ENCODE peak calls at places on chromosomes 16 and 17, in eight cellular contexts. T, L, M, S, C, Y, K and B are unnamed samples.

GRCh38 chr16:87834668-87835473 is 34.4 kb downstream of the SLC7A5 start:
- DNase-seq in T (no peak), L (no peak), M (no peak), S (no peak), C (peak), Y (no peak), K (no peak), B (no peak)

GRCh38 chr17:29158515-29159275 is 21.5 kb downstream of the MYO18A start:
- DNase-seq in T (no peak), L (no peak), M (peak), S (no peak), C (peak), Y (no peak), K (peak), B (no peak)

GRCh38 chr17:80291691-80292487 is 31.2 kb downstream of the RNF213 start:
- DNase-seq in T (no peak), L (no peak), M (no peak), S (no peak), C (no peak), Y (no peak), K (no peak), B (no peak)

GRCh38 chr17:67221062-67221998 is 23.7 kb downstream of the HELZ start:
- DNase-seq in T (no peak), L (peak), M (no peak), S (peak), C (no peak), Y (peak), K (no peak), B (peak)

GRCh38 chr16:87515475-87516330 is 22.9 kb upstream of the ZCCHC14 start:
- DNase-seq in T (no peak), L (no peak), M (no peak), S (no peak), C (no peak), Y (no peak), K (no peak), B (peak)

GRCh38 chr16:75341934-75342811 is 90.7 kb upstream of the BCAR1 start:
- DNase-seq in T (no peak), L (no peak), M (peak), S (no peak), C (peak), Y (no peak), K (peak), B (no peak)

GRCh38 chr16:49529646-49530045 is 156.0 kb downstream of the C16orf78 start:
- DNase-seq in T (no peak), L (no peak), M (no peak), S (no peak), C (no peak), Y (no peak), K (no peak), B (no peak)

GRCh38 chr16:53523971-53524548 is 21.1 kb upstream of the AKTIP start:
- DNase-seq in T (no peak), L (no peak), M (no peak), S (no peak), C (no peak), Y (no peak), K (no peak), B (no peak)

GRCh38 chr16:56869513-56870270 is 4.7 kb downstream of the SLC12A3 start:
- DNase-seq in T (no peak), L (peak), M (no peak), S (no peak), C (peak), Y (peak), K (no peak), B (peak)

GRCh38 chr17:37391146-37391545 is 15.4 kb downstream of the C17orf78 start:
- DNase-seq in T (no peak), L (no peak), M (no peak), S (no peak), C (no peak), Y (no peak), K (no peak), B (no peak)

GRCh38 chr16:50802000-50802399 is 60.1 kb downstream of the CYLD start:
- DNase-seq in T (no peak), L (no peak), M (peak), S (no peak), C (no peak), Y (no peak), K (no peak), B (no peak)

GRCh38 chr17:68423251-68423650 is 34.0 kb downstream of the WIPI1 start:
- DNase-seq in T (no peak), L (no peak), M (no peak), S (no peak), C (no peak), Y (no peak), K (no peak), B (peak)

GRCh38 chr17:14011740-14012405 is 57.4 kb upstream of the COX10 start:
- DNase-seq in T (no peak), L (no peak), M (no peak), S (no peak), C (no peak), Y (no peak), K (no peak), B (no peak)

GRCh38 chr17:44307387-44308186 is 814 bp upstream of the RUNDC3A start:
- DNase-seq in T (peak), L (peak), M (no peak), S (no peak), C (peak), Y (no peak), K (no peak), B (peak)

GRCh38 chr17:59439261-59439660 is 107.8 kb downstream of the YPEL2 start:
- DNase-seq in T (no peak), L (peak), M (no peak), S (no peak), C (no peak), Y (no peak), K (no peak), B (no peak)

GRCh38 chr17:6574689-6575595 is 18.6 kb upstream of the PITPNM3 start:
- DNase-seq in T (no peak), L (no peak), M (no peak), S (peak), C (no peak), Y (no peak), K (no peak), B (peak)

GRCh38 chr16:11297492-11298142 is 16.5 kb upstream of the PRM1 start:
- DNase-seq in T (no peak), L (peak), M (peak), S (peak), C (peak), Y (peak), K (no peak), B (peak)

GRCh38 chr16:68086336-68086821 is 1.2 kb downstream of the NFATC3 start:
- DNase-seq in T (peak), L (peak), M (no peak), S (peak), C (no peak), Y (no peak), K (no peak), B (peak)

GRCh38 chr17:78697122-78697845 is 84.8 kb downstream of the CYTH1 start:
- DNase-seq in T (no peak), L (no peak), M (no peak), S (no peak), C (peak), Y (no peak), K (no peak), B (no peak)

GRCh38 chr17:27354491-27355081 is 60.7 kb downstream of the WSB1 start:
- DNase-seq in T (no peak), L (no peak), M (no peak), S (no peak), C (no peak), Y (no peak), K (peak), B (no peak)

GRCh38 chr16:54589326-54589725 is 302.7 kb upstream of the IRX3 start:
- DNase-seq in T (no peak), L (peak), M (no peak), S (no peak), C (no peak), Y (no peak), K (no peak), B (peak)

GRCh38 chr16:50666658-50667496 is 14.2 kb downstream of the SNX20 start:
- DNase-seq in T (no peak), L (peak), M (no peak), S (peak), C (no peak), Y (no peak), K (no peak), B (no peak)

GRCh38 chr17:57868007-57868774 is 18.3 kb upstream of the MRPS23 start:
- DNase-seq in T (no peak), L (peak), M (peak), S (no peak), C (peak), Y (no peak), K (peak), B (peak)

GRCh38 chr17:73459980-73460379 is 148.2 kb upstream of the CDC42EP4 start:
- DNase-seq in T (no peak), L (no peak), M (no peak), S (no peak), C (no peak), Y (no peak), K (no peak), B (no peak)

GRCh38 chr17:57521606-57522435 is 223.3 kb downstream of the CCDC182 start:
- DNase-seq in T (no peak), L (no peak), M (no peak), S (no peak), C (peak), Y (no peak), K (peak), B (no peak)

GRCh38 chr16:88405325-88406060 is 22.7 kb downstream of the ZNF469 start:
- DNase-seq in T (no peak), L (no peak), M (peak), S (no peak), C (no peak), Y (no peak), K (no peak), B (no peak)

GRCh38 chr16:49679085-49679484 is 176.8 kb downstream of the ZNF423 start:
- DNase-seq in T (no peak), L (no peak), M (no peak), S (no peak), C (no peak), Y (no peak), K (no peak), B (no peak)

GRCh38 chr17:34639706-34640425 is 60.5 kb downstream of the TMEM132E start:
- DNase-seq in T (no peak), L (no peak), M (no peak), S (no peak), C (no peak), Y (no peak), K (no peak), B (no peak)

GRCh38 chr16:78483124-78483992 is 383.9 kb downstream of the WWOX start:
- DNase-seq in T (no peak), L (no peak), M (no peak), S (no peak), C (no peak), Y (no peak), K (no peak), B (no peak)

GRCh38 chr16:79770244-79771064 is 169.9 kb upstream of the MAF start:
- DNase-seq in T (peak), L (peak), M (peak), S (peak), C (peak), Y (peak), K (no peak), B (peak)